ENCODE peak calls at places on chromosomes 3 and 15, in seven cellular contexts. P is PC-3, V is brain microvascular endothelial cell, X is trophoblast cell, L is colonic mucosa, O is A549, Q is transverse colon. I is an unnamed sample.

GRCh38 chr15:80418892-80419537 is 14.8 kb downstream of the ARNT2 start:
- DNase-seq in P (peak), V (peak), X (peak), L (no peak), O (peak), Q (no peak), I (no peak)

GRCh38 chr3:31377045-31377642 is 155.6 kb upstream of the STT3B start:
- DNase-seq in P (peak), V (peak), X (peak), L (no peak), O (peak), Q (no peak), I (no peak)

GRCh38 chr3:125207949-125208568 is 4.5 kb downstream of the SLC12A8 start:
- DNase-seq in P (peak), V (no peak), X (no peak), L (no peak), O (no peak), Q (no peak), I (no peak)

GRCh38 chr15:36896949-36897348 is 203.4 kb downstream of the MEIS2 start:
- DNase-seq in P (no peak), V (no peak), X (no peak), L (no peak), O (no peak), Q (no peak), I (no peak)

GRCh38 chr15:94893091-94893490 is 661.7 kb downstream of the MCTP2 start:
- DNase-seq in P (no peak), V (no peak), X (no peak), L (no peak), O (no peak), Q (no peak), I (no peak)

GRCh38 chr15:62601779-62602540 is 436.9 kb upstream of the C2CD4B start:
- DNase-seq in P (peak), V (no peak), X (no peak), L (no peak), O (peak), Q (no peak), I (no peak)

GRCh38 chr3:10194328-10195071 is 29.8 kb downstream of the IRAK2 start:
- DNase-seq in P (no peak), V (no peak), X (no peak), L (no peak), O (no peak), Q (peak), I (peak)

GRCh38 chr3:151412989-151413388 is 28.4 kb upstream of the P2RY12 start:
- DNase-seq in P (no peak), V (no peak), X (no peak), L (no peak), O (no peak), Q (no peak), I (no peak)

GRCh38 chr3:47143068-47143467 is 20.8 kb downstream of the SETD2 start:
- DNase-seq in P (no peak), V (no peak), X (no peak), L (no peak), O (no peak), Q (no peak), I (no peak)

DNA sequence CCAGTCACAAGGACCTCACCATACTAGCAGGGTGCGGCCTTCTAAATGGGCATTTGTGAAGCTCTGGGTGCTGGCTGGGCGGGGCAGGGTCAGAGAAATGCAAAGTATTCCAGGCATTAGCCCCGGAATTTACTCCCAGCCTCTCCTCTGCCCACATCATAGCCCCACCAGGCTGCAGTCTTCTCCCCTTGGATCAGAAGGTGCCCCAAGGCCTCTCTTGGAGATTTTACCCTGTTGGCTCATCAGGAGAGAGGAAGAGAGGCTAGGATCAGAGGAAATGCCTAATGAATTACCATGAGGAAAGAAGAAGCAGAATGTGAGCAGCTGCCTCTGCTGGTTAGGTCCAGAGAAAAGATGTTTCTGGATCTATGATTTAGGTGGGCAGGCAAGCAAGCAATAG is 65.7 kb downstream of the BDH1 start:
- DNase-seq in P (peak), V (peak), X (peak), L (no peak), O (peak), Q (no peak), I (no peak)
- H3K27ac ChIP-seq in P (peak), V (peak), X (peak), L (no peak), O (peak), Q (no peak), I (no peak)

DNA sequence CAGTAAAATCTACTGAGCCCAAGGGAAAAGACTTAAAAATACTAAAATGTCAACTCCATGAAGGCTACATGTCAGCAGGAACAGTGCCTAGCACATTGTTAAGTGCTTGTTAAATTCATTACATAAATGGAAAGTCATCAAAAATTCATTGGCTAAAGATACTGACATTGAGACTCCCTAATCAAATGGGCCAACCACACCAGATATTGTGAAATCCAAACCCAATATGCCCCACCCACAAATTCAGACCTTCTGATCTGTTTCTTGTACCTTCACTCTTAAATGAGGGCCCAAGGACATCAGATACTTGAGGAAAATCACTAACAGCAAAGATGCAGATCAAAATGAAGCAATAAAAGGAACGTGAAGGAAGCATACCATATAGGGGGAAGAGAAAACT is 20.7 kb downstream of the MRPS22 start:
- DNase-seq in P (no peak), V (no peak), X (no peak), L (no peak), O (no peak), Q (no peak), I (no peak)
- H3K27ac ChIP-seq in P (no peak), V (no peak), X (no peak), L (no peak), O (no peak), Q (no peak), I (no peak)

GRCh38 chr3:71166366-71166765 is 417.2 kb downstream of the FOXP1 start:
- DNase-seq in P (no peak), V (no peak), X (no peak), L (no peak), O (no peak), Q (no peak), I (no peak)

GRCh38 chr3:71168043-71168720 is 415.3 kb downstream of the FOXP1 start:
- DNase-seq in P (peak), V (peak), X (no peak), L (no peak), O (no peak), Q (no peak), I (no peak)

GRCh38 chr3:71163216-71163918 is 420.2 kb downstream of the FOXP1 start:
- DNase-seq in P (no peak), V (peak), X (no peak), L (no peak), O (no peak), Q (no peak), I (no peak)

GRCh38 chr3:71168961-71169411 is 414.5 kb downstream of the FOXP1 start:
- DNase-seq in P (no peak), V (no peak), X (peak), L (no peak), O (no peak), Q (no peak), I (no peak)

GRCh38 chr3:71166839-71167238 is 416.7 kb downstream of the FOXP1 start:
- DNase-seq in P (no peak), V (no peak), X (peak), L (no peak), O (no peak), Q (no peak), I (no peak)
- H3K27ac ChIP-seq in P (no peak), V (no peak), X (no peak), L (no peak), O (no peak), Q (no peak), I (no peak)

DNA sequence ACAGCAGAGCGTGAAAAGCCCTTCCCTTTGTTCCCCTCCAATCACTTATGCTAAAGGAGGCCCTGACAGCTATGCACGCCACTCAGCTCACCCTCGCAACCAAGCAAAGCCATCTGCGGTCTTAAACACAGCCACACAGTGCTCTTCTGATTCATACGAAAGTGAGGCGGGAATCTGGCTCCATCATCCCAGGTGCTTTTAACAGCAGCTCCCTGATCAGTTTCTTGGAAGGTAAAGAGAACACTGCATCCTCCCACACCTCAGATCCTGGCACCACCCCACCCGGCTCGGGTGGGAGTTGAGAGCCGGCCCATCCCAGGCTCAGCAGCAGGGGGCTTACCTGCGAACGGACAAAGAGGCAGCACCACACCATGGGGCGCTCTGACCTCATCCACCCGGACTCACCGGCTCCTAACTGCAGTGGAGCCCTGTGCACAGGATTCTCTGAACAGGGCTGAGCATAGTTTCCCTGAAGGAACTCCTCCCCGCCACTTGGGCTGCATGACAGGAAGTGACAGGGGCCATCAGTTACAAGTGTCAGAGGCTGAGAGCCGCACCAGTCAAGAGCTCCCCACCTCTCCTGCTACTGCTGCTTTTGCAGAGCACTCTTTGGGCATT is 114.3 kb upstream of the ARHGEF3 start:
- DNase-seq in P (no peak), V (no peak), X (no peak), L (no peak), O (no peak), Q (peak), I (peak)
- H3K27ac ChIP-seq in P (no peak), V (no peak), X (no peak), L (peak), O (no peak), Q (peak), I (peak)

GRCh38 chr3:184323696-184324095 is 9.3 kb downstream of the EIF4G1 start:
- DNase-seq in P (no peak), V (no peak), X (no peak), L (no peak), O (no peak), Q (no peak), I (no peak)

GRCh38 chr3:184327171-184327570 is 10.2 kb upstream of the FAM131A start:
- DNase-seq in P (no peak), V (no peak), X (no peak), L (no peak), O (no peak), Q (no peak), I (no peak)

GRCh38 chr3:184328516-184328915 is 8.9 kb upstream of the FAM131A start:
- DNase-seq in P (no peak), V (no peak), X (no peak), L (no peak), O (no peak), Q (no peak), I (no peak)

GRCh38 chr3:184325269-184325668 is 10.9 kb downstream of the EIF4G1 start:
- DNase-seq in P (no peak), V (no peak), X (no peak), L (no peak), O (no peak), Q (no peak), I (no peak)

DNA sequence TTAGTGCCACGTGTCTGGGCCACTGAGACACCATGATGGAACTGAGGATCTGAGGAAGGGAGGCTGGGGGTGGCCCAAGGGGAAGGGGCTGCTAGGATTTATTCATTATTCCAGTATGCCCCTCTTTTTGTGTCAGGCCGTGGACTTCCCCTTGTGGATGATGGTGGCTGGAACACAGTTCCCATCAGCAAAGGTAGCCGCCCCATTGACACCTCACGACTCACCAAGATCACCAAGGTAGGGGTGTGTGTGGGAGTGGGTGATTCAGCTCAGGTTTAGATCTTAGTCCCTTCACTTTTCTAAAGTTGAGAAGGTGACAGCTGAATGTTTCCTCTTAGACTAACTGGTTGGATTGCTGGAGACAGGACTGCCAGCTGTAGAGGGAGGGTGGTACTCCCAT is 11.3 kb downstream of the EIF4G1 start:
- DNase-seq in P (peak), V (no peak), X (no peak), L (no peak), O (no peak), Q (no peak), I (no peak)
- H3K27ac ChIP-seq in P (no peak), V (no peak), X (no peak), L (no peak), O (no peak), Q (no peak), I (no peak)

GRCh38 chr3:97993526-97993925 is 21.3 kb upstream of the RIOX2 start:
- DNase-seq in P (no peak), V (no peak), X (no peak), L (no peak), O (no peak), Q (no peak), I (no peak)
- H3K27ac ChIP-seq in P (no peak), V (no peak), X (no peak), L (no peak), O (no peak), Q (no peak), I (no peak)

GRCh38 chr3:48420561-48420960 is 9.3 kb downstream of the PLXNB1 start:
- DNase-seq in P (no peak), V (no peak), X (no peak), L (no peak), O (no peak), Q (no peak), I (no peak)
- H3K27ac ChIP-seq in P (no peak), V (no peak), X (no peak), L (no peak), O (no peak), Q (no peak), I (no peak)

DNA sequence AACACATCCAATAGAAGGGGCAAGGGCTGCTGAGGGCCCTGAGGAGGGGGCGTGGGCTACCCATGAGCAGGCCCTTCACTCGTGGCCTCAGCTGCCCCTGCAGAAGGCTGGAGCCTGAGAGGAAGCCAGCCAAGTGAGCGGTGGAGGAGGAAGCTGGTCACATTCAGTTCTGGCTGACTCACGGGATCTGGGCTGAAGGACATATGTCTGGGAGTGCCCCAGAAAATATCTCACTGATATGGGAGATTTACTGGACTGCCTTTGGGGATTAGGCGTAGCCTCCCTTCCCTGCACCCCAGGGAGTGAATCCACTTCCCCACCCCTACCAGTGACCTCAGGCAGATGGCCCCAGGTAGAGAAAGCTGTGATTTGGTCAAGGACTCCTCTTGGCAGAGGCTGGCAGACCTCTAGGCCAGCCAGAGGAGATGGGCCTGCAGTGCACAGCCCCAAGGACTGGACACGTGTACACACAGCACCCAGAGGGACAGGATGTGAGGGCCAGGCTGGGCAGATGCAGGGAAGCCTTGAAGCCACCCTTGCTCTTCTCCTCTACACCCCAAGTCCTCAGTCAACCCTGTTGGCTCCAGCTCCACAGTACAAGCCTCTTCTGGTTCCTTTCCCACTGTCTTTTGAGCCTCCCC is 14.2 kb upstream of the ANKDD1A start:
- DNase-seq in P (peak), V (peak), X (peak), L (no peak), O (no peak), Q (peak), I (no peak)
- H3K27ac ChIP-seq in P (no peak), V (peak), X (no peak), L (peak), O (peak), Q (peak), I (no peak)

GRCh38 chr3:2793987-2794386 is 316.2 kb downstream of the IL5RA start:
- DNase-seq in P (no peak), V (no peak), X (no peak), L (no peak), O (no peak), Q (no peak), I (no peak)
- H3K27ac ChIP-seq in P (no peak), V (no peak), X (no peak), L (no peak), O (no peak), Q (no peak), I (no peak)

I was measured in CD8-positive, alpha-beta T cell.